ENCODE peak calls at places on chromosomes 3 and 15, in five cellular contexts. P is astrocyte of the spinal cord, H is dorsolateral prefrontal cortex, J is foreskin fibroblast, Z is A549. K is an unnamed sample.
A peak's percentile ranks its signal among the peaks of the same experiment; 100 is the strongest.

GRCh38 chr3:71063768-71064287 is 519.7 kb downstream of the FOXP1 start:
- DNase-seq in Z (no peak), P (no peak), J (peak; percentile 48), H (no peak), K (peak; percentile 57)

GRCh38 chr15:64354683-64355558 is 1.1 kb downstream of the CSNK1G1 start:
- DNase-seq in H (no peak), Z (no peak), P (no peak), J (peak; percentile 46), K (no peak)

GRCh38 chr3:32616267-32616962 is 45.8 kb upstream of the DYNC1LI1 start:
- DNase-seq in H (no peak), P (no peak), Z (no peak), J (no peak), K (no peak)

GRCh38 chr3:177005718-177006405 is 191.4 kb downstream of the TBL1XR1 start:
- DNase-seq in J (no peak), Z (no peak), H (no peak), P (no peak), K (no peak)

GRCh38 chr15:39171944-39172368 is 408.9 kb upstream of the THBS1 start:
- DNase-seq in P (peak; percentile 97), Z (peak; percentile 93), H (no peak), J (peak; percentile 97), K (peak; percentile 99)

GRCh38 chr3:131714585-131715220 is 211.9 kb upstream of the MRPL3 start:
- DNase-seq in P (no peak), J (no peak), Z (no peak), H (no peak), K (no peak)

GRCh38 chr15:49060710-49061483 is 14.7 kb upstream of the SECISBP2L start:
- DNase-seq in H (no peak), Z (no peak), P (peak; percentile 34), J (peak; percentile 49), K (peak; percentile 56)

GRCh38 chr15:31434418-31435255 is 108.0 kb downstream of the KLF13 start:
- DNase-seq in P (peak; percentile 77), Z (no peak), J (peak; percentile 90), H (no peak), K (peak; percentile 92)

GRCh38 chr3:159858650-159859049 is 130.0 kb upstream of the IL12A start:
- DNase-seq in Z (no peak), H (no peak), P (no peak), J (no peak), K (no peak)
- H3K4me3 ChIP-seq in Z (no peak overlapping the region), H (no peak overlapping the region), P (no peak overlapping the region), J (no peak overlapping the region), K (no peak overlapping the region)

GRCh38 chr3:153670577-153670976 is 450.6 kb upstream of the ARHGEF26 start:
- DNase-seq in Z (no peak), H (no peak), P (no peak), J (peak; percentile 3), K (peak; percentile 4)

GRCh38 chr3:153667341-153667740 is 453.8 kb upstream of the ARHGEF26 start:
- DNase-seq in H (no peak), P (peak; percentile 16), Z (no peak), J (peak; percentile 30), K (no peak)

GRCh38 chr3:153673853-153674252 is 447.3 kb upstream of the ARHGEF26 start:
- DNase-seq in Z (no peak), P (no peak), H (no peak), J (peak; percentile 4), K (no peak)

GRCh38 chr3:153666911-153667310 is 454.3 kb upstream of the ARHGEF26 start:
- DNase-seq in H (no peak), Z (no peak), P (no peak), J (no peak), K (no peak)

GRCh38 chr3:153669527-153669926 is 451.7 kb upstream of the ARHGEF26 start:
- DNase-seq in Z (no peak), J (no peak), H (no peak), P (no peak), K (no peak)
- TF ChIP-seq CTCF in Z (no peak), J (peak; percentile 10), H (no peak), P (peak; percentile 6), K (no peak)

GRCh38 chr15:88802250-88802990 is 816 bp upstream of the ACAN start:
- DNase-seq in H (no peak), Z (no peak), J (no peak), P (no peak), K (no peak)

GRCh38 chr15:88803241-88803919 is at the start of gene ACAN:
- DNase-seq in Z (no peak), H (no peak), J (no peak), P (no peak), K (no peak)

GRCh38 chr15:88804257-88804656 is 1.0 kb downstream of the ACAN start:
- DNase-seq in Z (no peak), P (no peak), H (no peak), J (no peak), K (no peak)

GRCh38 chr15:88803920-88804247 is 648 bp downstream of the ACAN start:
- DNase-seq in Z (no peak), J (no peak), P (no peak), H (no peak), K (no peak)

DNA sequence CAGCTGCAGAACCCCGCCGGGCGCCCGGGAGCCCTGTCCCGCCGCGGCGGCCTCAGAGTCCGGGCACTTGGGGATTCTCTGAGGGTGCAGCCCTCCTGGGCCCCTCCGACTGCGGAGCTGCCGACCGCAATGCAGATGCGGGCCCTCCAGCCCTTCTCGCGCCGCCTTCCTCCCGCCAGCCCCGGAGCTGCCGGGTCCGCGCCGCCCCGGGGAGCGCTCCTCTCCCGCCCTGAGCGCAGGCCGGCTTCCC is 320 bp upstream of the ACAN start:
- DNase-seq in H (no peak), J (peak; percentile 6), P (no peak), Z (no peak), K (no peak)
- H3K4me3 ChIP-seq in H (peak overlapping the region; percentile 58), J (no peak overlapping the region), P (no peak overlapping the region), Z (peak overlapping the region; percentile 36), K (no peak overlapping the region)

GRCh38 chr3:39149059-39149455 is 4.3 kb downstream of the CSRNP1 start:
- DNase-seq in J (no peak), P (no peak), Z (no peak), H (no peak), K (no peak)
- TF ChIP-seq CTCF in J (no peak), P (no peak), Z (no peak), H (no peak), K (no peak)

K was measured in fibroblast of pulmonary artery.